ENCODE peak calls at places on chromosome 13, in eight cellular contexts. One of them, this sample, is unnamed.

GRCh38 chr13:109110159-109110558 is 480.7 kb downstream of the MYO16 start:
- DNase-seq in IMR-90: no peak
- DNase-seq in BJ: no peak
- DNase-seq in suprapubic skin: no peak
- DNase-seq in brain microvascular endothelial cell: no peak
- DNase-seq in thyroid gland: no peak
- DNase-seq in astrocyte of the cerebellum: no peak
- DNase-seq in Caco-2: no peak
- DNase-seq in this sample: no peak

GRCh38 chr13:31775686-31776085 is 36.4 kb downstream of the RXFP2 start:
- DNase-seq in brain microvascular endothelial cell: peak
- DNase-seq in thyroid gland: peak
- DNase-seq in astrocyte of the cerebellum: no peak
- DNase-seq in Caco-2: no peak
- DNase-seq in IMR-90: no peak
- DNase-seq in suprapubic skin: no peak
- DNase-seq in BJ: no peak
- DNase-seq in this sample: no peak

GRCh38 chr13:53254495-53254894 is 225.9 kb downstream of the OLFM4 start:
- DNase-seq in astrocyte of the cerebellum: no peak
- DNase-seq in BJ: no peak
- DNase-seq in IMR-90: no peak
- DNase-seq in brain microvascular endothelial cell: no peak
- DNase-seq in suprapubic skin: no peak
- DNase-seq in thyroid gland: no peak
- DNase-seq in Caco-2: peak
- DNase-seq in this sample: no peak

GRCh38 chr13:75405976-75406703 is 75.8 kb downstream of the TBC1D4 start:
- DNase-seq in thyroid gland: no peak
- DNase-seq in astrocyte of the cerebellum: peak
- DNase-seq in Caco-2: no peak
- DNase-seq in brain microvascular endothelial cell: no peak
- DNase-seq in suprapubic skin: no peak
- DNase-seq in IMR-90: no peak
- DNase-seq in BJ: no peak
- DNase-seq in this sample: peak

GRCh38 chr13:101875717-101876393 is 423.4 kb downstream of the ITGBL1 start:
- DNase-seq in astrocyte of the cerebellum: peak
- DNase-seq in IMR-90: peak
- DNase-seq in thyroid gland: no peak
- DNase-seq in suprapubic skin: no peak
- DNase-seq in brain microvascular endothelial cell: peak
- DNase-seq in Caco-2: peak
- DNase-seq in BJ: no peak
- DNase-seq in this sample: peak

GRCh38 chr13:51967482-51968446 is 43.5 kb downstream of the ATP7B start:
- DNase-seq in Caco-2: no peak
- DNase-seq in suprapubic skin: no peak
- DNase-seq in BJ: no peak
- DNase-seq in brain microvascular endothelial cell: no peak
- DNase-seq in astrocyte of the cerebellum: no peak
- DNase-seq in IMR-90: no peak
- DNase-seq in thyroid gland: no peak
- DNase-seq in this sample: no peak

GRCh38 chr13:85497652-85498051 is 301.6 kb downstream of the SLITRK6 start:
- DNase-seq in thyroid gland: no peak
- DNase-seq in suprapubic skin: no peak
- DNase-seq in IMR-90: peak
- DNase-seq in BJ: peak
- DNase-seq in brain microvascular endothelial cell: peak
- DNase-seq in astrocyte of the cerebellum: peak
- DNase-seq in Caco-2: no peak
- DNase-seq in this sample: peak

GRCh38 chr13:107680115-107680514 is 535.2 kb downstream of the LIG4 start:
- DNase-seq in Caco-2: no peak
- DNase-seq in IMR-90: peak
- DNase-seq in thyroid gland: no peak
- DNase-seq in astrocyte of the cerebellum: no peak
- DNase-seq in brain microvascular endothelial cell: no peak
- DNase-seq in BJ: no peak
- DNase-seq in suprapubic skin: no peak
- DNase-seq in this sample: no peak

GRCh38 chr13:113855931-113856715 is 7.8 kb downstream of the GAS6 start:
- DNase-seq in brain microvascular endothelial cell: no peak
- DNase-seq in BJ: no peak
- DNase-seq in Caco-2: no peak
- DNase-seq in thyroid gland: no peak
- DNase-seq in suprapubic skin: peak
- DNase-seq in astrocyte of the cerebellum: no peak
- DNase-seq in IMR-90: no peak
- DNase-seq in this sample: no peak

GRCh38 chr13:32904271-32904670 is 112.0 kb upstream of the KL start:
- DNase-seq in Caco-2: no peak
- DNase-seq in astrocyte of the cerebellum: no peak
- DNase-seq in suprapubic skin: no peak
- DNase-seq in thyroid gland: no peak
- DNase-seq in BJ: no peak
- DNase-seq in IMR-90: no peak
- DNase-seq in brain microvascular endothelial cell: peak
- DNase-seq in this sample: no peak

GRCh38 chr13:34107814-34108213 is 289.9 kb downstream of the RFC3 start:
- DNase-seq in brain microvascular endothelial cell: no peak
- DNase-seq in astrocyte of the cerebellum: no peak
- DNase-seq in BJ: no peak
- DNase-seq in thyroid gland: no peak
- DNase-seq in suprapubic skin: no peak
- DNase-seq in Caco-2: peak
- DNase-seq in IMR-90: no peak
- DNase-seq in this sample: peak

GRCh38 chr13:86486582-86486981 is 687.4 kb upstream of the SLITRK6 start:
- DNase-seq in thyroid gland: no peak
- DNase-seq in astrocyte of the cerebellum: no peak
- DNase-seq in Caco-2: no peak
- DNase-seq in brain microvascular endothelial cell: no peak
- DNase-seq in suprapubic skin: no peak
- DNase-seq in BJ: no peak
- DNase-seq in IMR-90: no peak
- DNase-seq in this sample: no peak

GRCh38 chr13:110706570-110707378 is 858 bp upstream of the CARS2 start:
- DNase-seq in BJ: no peak
- DNase-seq in thyroid gland: no peak
- DNase-seq in astrocyte of the cerebellum: no peak
- DNase-seq in Caco-2: no peak
- DNase-seq in IMR-90: no peak
- DNase-seq in brain microvascular endothelial cell: no peak
- DNase-seq in suprapubic skin: no peak
- DNase-seq in this sample: no peak

GRCh38 chr13:110705356-110705825 is 525 bp downstream of the CARS2 start:
- DNase-seq in thyroid gland: no peak
- DNase-seq in Caco-2: no peak
- DNase-seq in IMR-90: no peak
- DNase-seq in astrocyte of the cerebellum: no peak
- DNase-seq in suprapubic skin: no peak
- DNase-seq in brain microvascular endothelial cell: no peak
- DNase-seq in BJ: no peak
- DNase-seq in this sample: no peak

GRCh38 chr13:110702089-110702488 is 3.8 kb downstream of the CARS2 start:
- DNase-seq in brain microvascular endothelial cell: no peak
- DNase-seq in astrocyte of the cerebellum: no peak
- DNase-seq in Caco-2: no peak
- DNase-seq in thyroid gland: no peak
- DNase-seq in IMR-90: no peak
- DNase-seq in suprapubic skin: no peak
- DNase-seq in BJ: no peak
- DNase-seq in this sample: no peak

GRCh38 chr13:110702591-110703526 is 3.1 kb downstream of the CARS2 start:
- DNase-seq in Caco-2: no peak
- DNase-seq in BJ: no peak
- DNase-seq in thyroid gland: no peak
- DNase-seq in IMR-90: peak
- DNase-seq in brain microvascular endothelial cell: peak
- DNase-seq in astrocyte of the cerebellum: no peak
- DNase-seq in suprapubic skin: no peak
- DNase-seq in this sample: peak

DNA sequence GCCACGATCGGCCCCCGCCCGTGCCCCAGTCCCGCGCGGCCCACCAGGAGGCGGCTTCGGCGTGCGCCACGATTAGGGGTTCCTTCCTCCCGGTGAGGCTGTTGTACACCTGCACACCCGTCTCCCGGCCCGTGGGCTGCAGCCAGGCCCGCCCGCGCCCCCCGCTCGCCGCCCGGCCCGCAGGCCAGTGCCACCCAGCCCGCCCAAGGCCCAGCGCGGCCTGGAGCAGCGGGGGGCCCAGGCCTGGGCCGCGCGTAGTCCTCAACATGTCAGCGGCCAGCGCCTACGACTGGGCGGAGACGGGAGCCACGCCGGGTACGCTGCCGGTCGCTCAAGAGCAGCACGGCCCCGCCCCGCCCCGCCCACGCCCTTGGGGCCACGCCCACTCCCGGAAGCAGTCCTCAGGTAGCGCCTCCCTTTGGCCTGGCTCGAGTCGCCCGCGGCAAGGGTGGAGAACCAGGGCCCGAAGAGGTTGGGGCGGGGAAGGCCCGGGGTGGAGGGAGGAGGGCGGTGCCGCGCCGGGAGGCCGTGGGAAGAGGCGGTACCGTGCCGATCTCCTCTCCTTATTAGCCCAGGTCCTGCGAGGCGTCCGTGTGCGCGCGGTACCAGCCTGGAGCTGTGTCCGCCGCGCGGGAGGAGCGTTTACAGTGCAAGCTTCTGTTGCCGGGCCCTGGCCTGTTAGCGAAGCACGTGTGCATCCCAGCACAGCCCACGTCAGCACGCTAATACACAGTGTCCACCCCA is at the start of gene CARS2:
- DNase-seq in astrocyte of the cerebellum: peak
- DNase-seq in thyroid gland: peak
- DNase-seq in Caco-2: peak
- DNase-seq in suprapubic skin: peak
- DNase-seq in IMR-90: peak
- DNase-seq in brain microvascular endothelial cell: peak
- DNase-seq in BJ: peak
- DNase-seq in this sample: peak
- TF ChIP-seq CTCF in astrocyte of the cerebellum: no peak
- TF ChIP-seq CTCF in thyroid gland: peak
- TF ChIP-seq CTCF in Caco-2: no peak
- TF ChIP-seq CTCF in suprapubic skin: no peak
- TF ChIP-seq CTCF in IMR-90: peak
- TF ChIP-seq CTCF in brain microvascular endothelial cell: peak
- TF ChIP-seq CTCF in BJ: peak
- TF ChIP-seq CTCF in this sample: no peak

GRCh38 chr13:67443901-67444300 is 213.8 kb upstream of the PCDH9 start:
- DNase-seq in IMR-90: no peak
- DNase-seq in thyroid gland: no peak
- DNase-seq in Caco-2: no peak
- DNase-seq in astrocyte of the cerebellum: no peak
- DNase-seq in BJ: no peak
- DNase-seq in suprapubic skin: no peak
- DNase-seq in brain microvascular endothelial cell: no peak
- DNase-seq in this sample: no peak

GRCh38 chr13:67439365-67439764 is 209.2 kb upstream of the PCDH9 start:
- DNase-seq in IMR-90: no peak
- DNase-seq in astrocyte of the cerebellum: no peak
- DNase-seq in suprapubic skin: no peak
- DNase-seq in Caco-2: no peak
- DNase-seq in brain microvascular endothelial cell: no peak
- DNase-seq in BJ: no peak
- DNase-seq in thyroid gland: no peak
- DNase-seq in this sample: no peak

GRCh38 chr13:67440240-67440639 is 210.1 kb upstream of the PCDH9 start:
- DNase-seq in IMR-90: no peak
- DNase-seq in BJ: no peak
- DNase-seq in thyroid gland: no peak
- DNase-seq in suprapubic skin: no peak
- DNase-seq in Caco-2: no peak
- DNase-seq in astrocyte of the cerebellum: no peak
- DNase-seq in brain microvascular endothelial cell: no peak
- DNase-seq in this sample: no peak

GRCh38 chr13:67437246-67437645 is 207.1 kb upstream of the PCDH9 start:
- DNase-seq in astrocyte of the cerebellum: no peak
- DNase-seq in thyroid gland: no peak
- DNase-seq in IMR-90: no peak
- DNase-seq in brain microvascular endothelial cell: no peak
- DNase-seq in Caco-2: no peak
- DNase-seq in BJ: no peak
- DNase-seq in suprapubic skin: no peak
- DNase-seq in this sample: no peak

DNA sequence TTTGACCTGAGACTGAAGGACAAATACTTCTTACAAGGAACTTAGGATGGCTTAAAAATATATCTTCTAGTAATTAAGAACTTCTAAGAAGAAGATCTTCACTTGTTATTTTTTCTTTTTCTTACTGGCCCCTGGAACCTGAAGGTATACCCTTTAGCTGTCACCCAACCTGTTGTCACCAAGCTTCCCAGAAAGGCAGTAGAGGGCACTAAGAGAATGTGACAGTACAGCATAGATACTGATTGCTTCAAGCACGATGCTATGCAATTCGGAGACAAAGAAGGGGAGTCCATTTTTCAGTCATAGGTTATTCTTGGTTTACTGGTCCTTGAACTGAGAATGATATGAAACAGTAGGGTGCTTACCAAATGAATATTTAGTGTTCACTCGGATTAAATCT is 208.3 kb upstream of the PCDH9 start:
- DNase-seq in brain microvascular endothelial cell: no peak
- DNase-seq in astrocyte of the cerebellum: no peak
- DNase-seq in Caco-2: no peak
- DNase-seq in thyroid gland: no peak
- DNase-seq in IMR-90: no peak
- DNase-seq in BJ: no peak
- DNase-seq in suprapubic skin: no peak
- DNase-seq in this sample: peak
- TF ChIP-seq CTCF in brain microvascular endothelial cell: peak
- TF ChIP-seq CTCF in astrocyte of the cerebellum: no peak
- TF ChIP-seq CTCF in Caco-2: no peak
- TF ChIP-seq CTCF in thyroid gland: no peak
- TF ChIP-seq CTCF in IMR-90: no peak
- TF ChIP-seq CTCF in BJ: no peak
- TF ChIP-seq CTCF in suprapubic skin: no peak
- TF ChIP-seq CTCF in this sample: no peak

GRCh38 chr13:44437356-44438233 is 64.0 kb downstream of the SERP2 start:
- DNase-seq in IMR-90: peak
- DNase-seq in brain microvascular endothelial cell: no peak
- DNase-seq in BJ: no peak
- DNase-seq in Caco-2: no peak
- DNase-seq in suprapubic skin: no peak
- DNase-seq in thyroid gland: no peak
- DNase-seq in astrocyte of the cerebellum: no peak
- DNase-seq in this sample: no peak
- TF ChIP-seq CTCF in IMR-90: peak
- TF ChIP-seq CTCF in brain microvascular endothelial cell: peak
- TF ChIP-seq CTCF in BJ: peak
- TF ChIP-seq CTCF in Caco-2: peak
- TF ChIP-seq CTCF in suprapubic skin: peak
- TF ChIP-seq CTCF in thyroid gland: peak
- TF ChIP-seq CTCF in astrocyte of the cerebellum: peak
- TF ChIP-seq CTCF in this sample: peak

DNA sequence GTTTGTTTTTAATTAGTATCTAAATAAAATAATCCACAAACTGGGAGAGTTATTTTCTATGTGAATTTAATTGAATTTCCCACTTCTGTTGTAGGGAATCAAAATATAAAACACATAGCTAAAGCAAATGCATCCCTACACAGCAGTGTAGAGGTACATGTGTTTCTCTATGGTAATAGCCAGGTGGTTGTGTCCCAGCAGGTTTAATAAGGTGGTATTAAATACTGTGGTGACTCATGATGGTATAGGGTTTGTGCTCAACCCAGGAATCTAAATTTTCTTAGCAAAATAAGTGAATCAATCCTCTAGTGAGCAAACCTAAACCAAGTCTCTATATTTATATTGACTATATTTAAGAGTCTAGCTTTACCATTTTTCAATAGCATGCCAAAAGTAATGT is 30.0 kb downstream of the PCDH9 start:
- DNase-seq in IMR-90: no peak
- DNase-seq in astrocyte of the cerebellum: no peak
- DNase-seq in suprapubic skin: no peak
- DNase-seq in brain microvascular endothelial cell: no peak
- DNase-seq in thyroid gland: no peak
- DNase-seq in BJ: no peak
- DNase-seq in Caco-2: no peak
- DNase-seq in this sample: no peak
- TF ChIP-seq CTCF in IMR-90: no peak
- TF ChIP-seq CTCF in astrocyte of the cerebellum: no peak
- TF ChIP-seq CTCF in suprapubic skin: no peak
- TF ChIP-seq CTCF in brain microvascular endothelial cell: no peak
- TF ChIP-seq CTCF in thyroid gland: no peak
- TF ChIP-seq CTCF in BJ: no peak
- TF ChIP-seq CTCF in Caco-2: no peak
- TF ChIP-seq CTCF in this sample: no peak

This sample was measured in foreskin fibroblast.